ENCODE peak calls at places on chromosomes 2 and 18, in six cellular contexts. M, F, E, U, S and O are unnamed samples.

GRCh38 chr18:48393170-48393569 is 16.0 kb downstream of the ZBTB7C start:
- DNase-seq in M (no peak), F (no peak), E (no peak), U (no peak), S (no peak), O (no peak)

GRCh38 chr18:79934311-79935097 is 16.9 kb downstream of the SLC66A2 start:
- DNase-seq in M (peak), F (no peak), E (peak), U (no peak), S (peak), O (peak)

GRCh38 chr2:221704442-221704841 is 132.3 kb upstream of the EPHA4 start:
- DNase-seq in M (no peak), F (no peak), E (no peak), U (no peak), S (no peak), O (no peak)

GRCh38 chr18:35143615-35144596 is 96.9 kb upstream of the ZNF397 start:
- DNase-seq in M (peak), F (peak), E (peak), U (peak), S (no peak), O (no peak)

GRCh38 chr2:223519471-223519870 is 82.7 kb downstream of the SCG2 start:
- DNase-seq in M (no peak), F (no peak), E (no peak), U (no peak), S (no peak), O (no peak)

GRCh38 chr2:98827625-98828368 is 96.9 kb upstream of the MGAT4A start:
- DNase-seq in M (peak), F (no peak), E (no peak), U (no peak), S (no peak), O (peak)

GRCh38 chr2:28995765-28996164 is 14.7 kb downstream of the TOGARAM2 start:
- DNase-seq in M (no peak), F (no peak), E (no peak), U (no peak), S (no peak), O (no peak)

GRCh38 chr2:43102366-43103092 is 123.9 kb downstream of the ZFP36L2 start:
- DNase-seq in M (peak), F (peak), E (no peak), U (peak), S (no peak), O (peak)

GRCh38 chr2:134132487-134132857 is 121.4 kb upstream of the MGAT5 start:
- DNase-seq in M (no peak), F (no peak), E (no peak), U (no peak), S (no peak), O (no peak)

GRCh38 chr2:9211496-9211895 is 4.9 kb downstream of the ASAP2 start:
- DNase-seq in M (no peak), F (no peak), E (no peak), U (no peak), S (no peak), O (no peak)

GRCh38 chr2:32172870-32173269 is 7.2 kb downstream of the SLC30A6 start:
- DNase-seq in M (no peak), F (no peak), E (no peak), U (no peak), S (no peak), O (no peak)

GRCh38 chr18:46555724-46556123 is 101.3 kb downstream of the LOXHD1 start:
- DNase-seq in M (peak), F (peak), E (no peak), U (no peak), S (no peak), O (no peak)

GRCh38 chr18:79411614-79412526 is 16.1 kb downstream of the NFATC1 start:
- DNase-seq in M (no peak), F (peak), E (no peak), U (no peak), S (peak), O (peak)

GRCh38 chr2:108583903-108584520 is 49.7 kb downstream of the LIMS1 start:
- DNase-seq in M (peak), F (peak), E (peak), U (peak), S (no peak), O (no peak)

GRCh38 chr2:40276076-40276475 is 175.8 kb downstream of the SLC8A1 start:
- DNase-seq in M (no peak), F (no peak), E (no peak), U (no peak), S (no peak), O (no peak)

GRCh38 chr2:116810071-116810470 is 1004.4 kb upstream of the DDX18 start:
- DNase-seq in M (no peak), F (no peak), E (no peak), U (no peak), S (no peak), O (no peak)

GRCh38 chr2:33521791-33522281 is 45.4 kb downstream of the RASGRP3 start:
- DNase-seq in M (no peak), F (no peak), E (no peak), U (no peak), S (no peak), O (no peak)

GRCh38 chr2:144472046-144472412 is 47.9 kb downstream of the ZEB2 start:
- DNase-seq in M (no peak), F (no peak), E (no peak), U (no peak), S (no peak), O (no peak)

GRCh38 chr2:144471316-144472045 is 48.4 kb downstream of the ZEB2 start:
- DNase-seq in M (no peak), F (peak), E (no peak), U (no peak), S (no peak), O (no peak)

GRCh38 chr2:144474017-144474416 is 45.9 kb downstream of the ZEB2 start:
- DNase-seq in M (no peak), F (no peak), E (no peak), U (no peak), S (no peak), O (no peak)

GRCh38 chr2:144470819-144471218 is 49.1 kb downstream of the ZEB2 start:
- DNase-seq in M (no peak), F (no peak), E (no peak), U (no peak), S (no peak), O (no peak)

GRCh38 chr2:144472911-144473310 is 47.0 kb downstream of the ZEB2 start:
- DNase-seq in M (no peak), F (no peak), E (no peak), U (no peak), S (no peak), O (no peak)
- H3K4me3 ChIP-seq in M (no peak), F (no peak), E (no peak), U (no peak), S (no peak), O (no peak)

GRCh38 chr18:74310411-74310810 is 5.2 kb upstream of the C18orf63 start:
- DNase-seq in M (no peak), F (peak), E (no peak), U (no peak), S (no peak), O (no peak)
- TF ChIP-seq CTCF in M (peak), F (peak), E (no peak), U (peak), S (peak), O (peak)

GRCh38 chr18:61582205-61582710 is 249.0 kb downstream of the CDH20 start:
- DNase-seq in M (no peak), F (no peak), E (no peak), U (no peak), S (no peak), O (no peak)
- H3K4me3 ChIP-seq in M (peak), F (peak), E (peak), U (peak), S (peak), O (peak)

GRCh38 chr2:216339456-216340279 is 32.6 kb downstream of the MARCHF4 start:
- DNase-seq in M (peak), F (peak), E (peak), U (no peak), S (no peak), O (no peak)
- TF ChIP-seq CTCF in M (peak), F (no peak), E (no peak), U (no peak), S (no peak), O (no peak)

GRCh38 chr2:232779935-232780334 is 3.6 kb upstream of the KCNJ13 start:
- DNase-seq in M (no peak), F (no peak), E (peak), U (no peak), S (no peak), O (no peak)
- H3K4me3 ChIP-seq in M (no peak), F (no peak), E (no peak), U (no peak), S (no peak), O (no peak)